ENCODE peak calls at places on chromosomes 13 and 19, in ten cellular contexts. C, X, O, I, P, M, L, J, Z and T are unnamed samples.
A peak's percentile ranks its signal among the peaks of the same experiment; 100 is the strongest.

GRCh38 chr13:44188257-44188656 is 185.4 kb upstream of the SERP2 start:
- DNase-seq in C (no peak), X (no peak), O (peak; percentile 79), I (no peak), P (peak; percentile 80), M (no peak), L (peak; percentile 92), J (peak; percentile 16), Z (no peak), T (no peak)

GRCh38 chr13:34070006-34070405 is 252.1 kb downstream of the RFC3 start:
- DNase-seq in C (no peak), X (no peak), O (peak; percentile 50), I (no peak), P (no peak), M (no peak), L (peak; percentile 47), J (no peak), Z (no peak), T (no peak)

GRCh38 chr19:16325671-16326400 is 1.2 kb downstream of the KLF2 start:
- DNase-seq in C (peak; percentile 93), X (peak; percentile 52), O (peak; percentile 77), I (peak; percentile 57), P (no peak), M (peak; percentile 50), L (no peak), J (no peak), Z (peak; percentile 77), T (no peak)

GRCh38 chr19:45496349-45496953 is 396 bp downstream of the RTN2 start:
- DNase-seq in C (peak; percentile 86), X (peak; percentile 80), O (peak; percentile 62), I (no peak), P (no peak), M (peak; percentile 80), L (peak; percentile 18), J (no peak), Z (peak; percentile 42), T (peak; percentile 70)

GRCh38 chr13:113195360-113195759 is 13.1 kb downstream of the PCID2 start:
- DNase-seq in C (no peak), X (no peak), O (no peak), I (no peak), P (no peak), M (no peak), L (no peak), J (no peak), Z (no peak), T (no peak)

GRCh38 chr13:113203507-113204377 is 4.7 kb downstream of the PCID2 start:
- DNase-seq in C (no peak), X (no peak), O (no peak), I (no peak), P (peak; percentile 11), M (peak; percentile 47), L (no peak), J (no peak), Z (no peak), T (no peak)

GRCh38 chr19:49856574-49857021 is 5.6 kb downstream of the PTOV1 start:
- DNase-seq in C (no peak), X (peak; percentile 36), O (no peak), I (no peak), P (no peak), M (no peak), L (no peak), J (no peak), Z (no peak), T (peak; percentile 66)

GRCh38 chr19:33641261-33641660 is 19.5 kb downstream of the CHST8 start:
- DNase-seq in C (no peak), X (no peak), O (no peak), I (no peak), P (no peak), M (no peak), L (no peak), J (no peak), Z (no peak), T (no peak)

GRCh38 chr19:41849067-41849466 is 4.2 kb downstream of the DMRTC2 start:
- DNase-seq in C (no peak), X (no peak), O (no peak), I (no peak), P (no peak), M (no peak), L (no peak), J (no peak), Z (no peak), T (no peak)

GRCh38 chr13:79771493-79771892 is 290.5 kb downstream of the NDFIP2 start:
- DNase-seq in C (no peak), X (no peak), O (no peak), I (no peak), P (no peak), M (no peak), L (no peak), J (no peak), Z (no peak), T (no peak)

GRCh38 chr13:108525867-108526266 is 103.5 kb upstream of the MYO16 start:
- DNase-seq in C (no peak), X (no peak), O (no peak), I (no peak), P (no peak), M (no peak), L (no peak), J (no peak), Z (no peak), T (no peak)

GRCh38 chr13:94061316-94061715 is 418.2 kb downstream of the DCT start:
- DNase-seq in C (no peak), X (no peak), O (peak; percentile 81), I (no peak), P (no peak), M (peak; percentile 6), L (no peak), J (no peak), Z (no peak), T (no peak)

GRCh38 chr19:5932146-5932545 is 18.1 kb downstream of the CAPS start:
- DNase-seq in C (no peak), X (no peak), O (no peak), I (no peak), P (no peak), M (no peak), L (no peak), J (no peak), Z (no peak), T (no peak)

GRCh38 chr13:48043789-48044503 is 6.4 kb downstream of the NUDT15 start:
- DNase-seq in C (no peak), X (no peak), O (peak; percentile 77), I (no peak), P (no peak), M (no peak), L (peak; percentile 37), J (no peak), Z (no peak), T (no peak)

DNA sequence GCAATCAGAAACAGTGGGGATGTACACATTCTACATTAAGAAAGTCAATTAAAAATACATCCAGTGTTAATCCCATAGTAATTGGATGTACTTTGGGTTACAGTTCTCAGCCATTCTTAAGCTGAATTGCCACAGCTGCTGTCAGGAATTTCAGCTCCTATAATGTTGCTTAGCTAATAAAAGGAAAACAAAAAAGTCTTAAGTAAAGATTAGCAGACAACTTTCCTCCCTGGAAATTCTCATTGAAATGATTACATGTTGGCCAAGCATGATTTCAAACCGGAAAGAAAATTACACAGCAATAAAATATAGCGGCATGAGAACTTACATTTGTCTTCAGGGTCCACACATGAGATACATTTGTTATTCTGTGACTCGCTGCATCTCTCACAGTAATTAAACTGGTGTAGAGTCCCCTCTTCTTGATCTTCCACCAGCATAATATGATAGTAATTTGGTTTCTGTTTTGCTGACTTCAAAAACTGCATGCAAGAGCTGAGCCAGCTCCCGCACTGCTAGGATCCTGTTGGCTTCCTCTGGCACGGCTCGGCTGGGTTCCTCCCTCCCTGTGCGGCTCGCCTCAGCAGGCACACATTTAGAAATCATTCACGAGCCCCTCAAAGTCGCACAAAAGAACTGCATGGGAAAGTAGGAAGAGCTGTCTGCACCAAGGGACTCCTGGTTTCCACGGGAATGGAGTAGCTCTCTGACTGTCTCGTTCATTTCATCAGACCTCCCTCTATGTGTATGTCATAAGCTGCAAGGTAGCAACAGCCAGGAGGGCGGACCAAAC is at the start of gene HTR2A:
- DNase-seq in C (peak; percentile 12), X (no peak), O (peak; percentile 72), I (no peak), P (no peak), M (peak; percentile 14), L (peak; percentile 18), J (no peak), Z (no peak), T (no peak)
- H3K4me2 ChIP-seq in C (no peak within 1 kb of the TSS), X (peak within 1 kb of the TSS; percentile 89), O (peak within 1 kb of the TSS; percentile 98), I (no peak within 1 kb of the TSS), P (no peak within 1 kb of the TSS), M (peak within 1 kb of the TSS; percentile 68), L (peak within 1 kb of the TSS; percentile 91), J (no peak within 1 kb of the TSS), Z (peak within 1 kb of the TSS; percentile 21), T (no peak within 1 kb of the TSS)

GRCh38 chr13:31639443-31640163 is 99.7 kb upstream of the RXFP2 start:
- DNase-seq in C (no peak), X (no peak), O (peak; percentile 81), I (no peak), P (no peak), M (no peak), L (peak; percentile 7), J (no peak), Z (no peak), T (no peak)
- H3K9me2 ChIP-seq in C (peaks cover 7% of the 10 kb centered on the region), X (no peaks in the 10 kb centered on the region), O (no peaks in the 10 kb centered on the region), I (no peaks in the 10 kb centered on the region), P (no peaks in the 10 kb centered on the region), M (no peaks in the 10 kb centered on the region), L (no peaks in the 10 kb centered on the region), J (no peaks in the 10 kb centered on the region), Z (no peaks in the 10 kb centered on the region), T (no peaks in the 10 kb centered on the region)

DNA sequence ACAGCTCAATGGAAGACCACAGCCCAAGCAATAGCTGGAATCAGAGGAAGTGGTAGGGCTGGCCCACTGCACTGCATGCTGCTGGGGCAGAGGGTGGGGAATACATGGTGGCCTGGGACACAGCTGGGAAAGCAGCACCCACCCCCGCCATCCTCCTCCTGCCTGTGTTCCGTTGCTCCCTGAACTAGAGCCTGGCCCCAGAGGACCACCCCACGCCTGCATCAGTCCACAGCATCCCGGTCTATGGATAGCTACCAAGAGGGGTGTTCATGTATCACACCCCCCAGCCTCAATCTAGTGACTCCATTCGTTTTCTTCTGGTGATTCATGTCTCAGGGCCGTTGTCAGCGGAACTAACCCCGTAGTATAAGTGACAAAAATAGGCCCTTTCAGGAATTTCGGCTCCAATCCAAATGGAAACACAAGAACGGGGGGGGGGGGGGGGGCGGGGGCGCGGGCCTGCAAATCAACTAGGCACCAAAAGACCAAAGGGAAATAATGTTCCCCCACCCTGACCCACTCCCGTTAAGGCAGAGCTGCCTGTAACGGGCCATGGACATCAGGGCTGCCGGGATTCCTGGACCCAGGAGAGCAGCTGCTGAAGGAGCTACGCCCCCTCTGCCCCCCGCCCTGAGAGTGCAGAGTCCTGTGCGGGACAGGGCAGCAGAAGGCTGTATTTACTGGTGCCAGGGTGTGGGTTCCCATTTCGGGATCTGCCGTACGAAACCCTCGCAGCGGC is 18.9 kb upstream of the EPHX3 start:
- DNase-seq in C (no peak), X (no peak), O (peak; percentile 81), I (no peak), P (no peak), M (no peak), L (no peak), J (no peak), Z (no peak), T (no peak)
- H4K20me1 ChIP-seq in C (peaks cover 39% of the 10 kb centered on the region), X (peaks cover 78% of the 10 kb centered on the region), O (no peaks in the 10 kb centered on the region), I (no peaks in the 10 kb centered on the region), P (peaks cover 85% of the 10 kb centered on the region), M (peaks cover 67% of the 10 kb centered on the region), L (peaks cover 16% of the 10 kb centered on the region), J (no peaks in the 10 kb centered on the region), Z (no peaks in the 10 kb centered on the region), T (peaks cover 25% of the 10 kb centered on the region)

GRCh38 chr13:110308377-110309158 is 1.5 kb downstream of the COL4A2 start:
- DNase-seq in C (peak; percentile 85), X (peak; percentile 66), O (peak; percentile 73), I (no peak), P (no peak), M (peak; percentile 67), L (peak; percentile 53), J (no peak), Z (no peak), T (no peak)
- H3K4me2 ChIP-seq in C (peak overlapping the region; percentile 95), X (peak overlapping the region; percentile 98), O (peak overlapping the region; percentile 99), I (no peak overlapping the region), P (no peak overlapping the region), M (peak overlapping the region; percentile 87), L (peak overlapping the region; percentile 80), J (no peak overlapping the region), Z (peak overlapping the region; percentile 19), T (no peak overlapping the region)